ENCODE peak calls at places on chromosomes 2 and 18, in nine cellular contexts. O is activated naive CD4-positive, alpha-beta T cell; C is IMR-90; U is T follicular helper cell; P is thyroid gland; G is amniotic stem cell; J is HCEC 1CT; S is stimulated activated CD4-positive, alpha-beta T cell treated with anti-CD3 and anti-CD28 coated beads, TNF-alpha, amount 100 ng/mL, for 1 hour; L is naive B cell. H is an unnamed sample.

GRCh38 chr2:215747244-215747620 is 266.1 kb downstream of the MREG start:
- DNase-seq in J (peak; percentile 45), C (peak; percentile 33), L (no peak), P (no peak), O (no peak), G (no peak), S (no peak), U (no peak), H (no peak)

GRCh38 chr18:66553824-66554223 is 50.1 kb downstream of the CDH19 start:
- DNase-seq in P (no peak), S (no peak), O (no peak), J (no peak), G (no peak), U (no peak), L (no peak), C (no peak), H (peak; percentile 30)

GRCh38 chr18:37270046-37270665 is 295.4 kb downstream of the CELF4 start:
- DNase-seq in G (peak; percentile 8), J (no peak), O (no peak), S (no peak), P (peak; percentile 54), U (peak; percentile 7), L (no peak), C (peak; percentile 52), H (peak; percentile 48)

GRCh38 chr2:159185401-159186130 is 100.9 kb downstream of the WDSUB1 start:
- DNase-seq in J (peak; percentile 37), L (no peak), C (peak; percentile 58), O (no peak), S (no peak), P (peak; percentile 64), U (no peak), G (no peak), H (peak; percentile 88)

GRCh38 chr18:31049189-31049588 is 6.6 kb upstream of the DSC3 start:
- DNase-seq in O (no peak), U (no peak), C (no peak), J (no peak), L (no peak), S (no peak), P (no peak), G (no peak), H (no peak)

GRCh38 chr2:84732897-84733778 is 147.7 kb downstream of the TRABD2A start:
- DNase-seq in S (no peak), U (no peak), C (no peak), G (no peak), J (no peak), P (no peak), L (no peak), O (no peak), H (no peak)

GRCh38 chr2:63446658-63447057 is 141.6 kb downstream of the WDPCP start:
- DNase-seq in S (no peak), C (no peak), P (no peak), G (no peak), J (no peak), U (no peak), L (no peak), O (no peak), H (no peak)

GRCh38 chr18:54532222-54532621 is 58.8 kb upstream of the DYNAP start:
- DNase-seq in S (no peak), C (no peak), O (no peak), J (no peak), L (no peak), G (no peak), U (no peak), P (no peak), H (no peak)

GRCh38 chr2:237732070-237732469 is 66.5 kb upstream of the RBM44 start:
- DNase-seq in J (no peak), O (no peak), C (no peak), P (no peak), G (no peak), L (no peak), U (no peak), S (no peak), H (no peak)

GRCh38 chr2:101948625-101949150 is 43.1 kb upstream of the IL1R2 start:
- DNase-seq in J (no peak), L (no peak), P (no peak), G (no peak), U (no peak), S (no peak), O (no peak), C (no peak), H (no peak)

GRCh38 chr2:237254369-237254861 is 159.5 kb downstream of the COL6A3 start:
- DNase-seq in O (no peak), J (peak; percentile 56), S (no peak), G (no peak), L (no peak), U (no peak), C (peak; percentile 75), P (no peak), H (peak; percentile 83)

GRCh38 chr2:86350751-86351150 is 13.3 kb upstream of the REEP1 start:
- DNase-seq in O (no peak), C (no peak), S (no peak), L (no peak), P (no peak), G (no peak), J (peak; percentile 10), U (no peak), H (no peak)

GRCh38 chr2:57491213-57491612 is 555.4 kb upstream of the VRK2 start:
- DNase-seq in G (no peak), P (no peak), L (no peak), C (no peak), U (no peak), O (no peak), S (no peak), J (no peak), H (no peak)

GRCh38 chr2:237978058-237978712 is 11.4 kb downstream of the UBE2F start:
- DNase-seq in J (no peak), O (no peak), C (peak; percentile 30), U (no peak), S (no peak), L (no peak), P (no peak), G (no peak), H (peak; percentile 22)

GRCh38 chr2:45128580-45128997 is 119.3 kb upstream of the SIX2 start:
- DNase-seq in O (no peak), C (peak; percentile 94), L (no peak), P (no peak), J (peak; percentile 98), U (no peak), G (peak; percentile 94), S (no peak), H (peak; percentile 82)

GRCh38 chr18:68925268-68925667 is 127.4 kb downstream of the CCDC102B start:
- DNase-seq in P (no peak), U (no peak), O (no peak), C (no peak), J (peak; percentile 10), G (no peak), L (no peak), S (no peak), H (peak; percentile 6)

GRCh38 chr2:63661076-63661475 is 72.3 kb downstream of the MDH1 start:
- DNase-seq in L (no peak), U (no peak), P (no peak), J (peak; percentile 97), G (peak; percentile 67), O (no peak), C (peak; percentile 92), S (no peak), H (peak; percentile 79)

GRCh38 chr18:76892832-76893231 is 70.5 kb downstream of the ZNF236 start:
- DNase-seq in P (no peak), S (no peak), L (no peak), J (no peak), C (no peak), U (no peak), G (no peak), O (no peak), H (no peak)

GRCh38 chr2:3115301-3116042 is 262.1 kb downstream of the EIPR1 start:
- DNase-seq in C (no peak), U (no peak), O (no peak), J (no peak), S (no peak), L (no peak), P (no peak), G (no peak), H (no peak)